ENCODE peak calls at places on chromosomes 12 and 14, in four cellular contexts. One of them, this sample, is unnamed.

GRCh38 chr12:59164991-59165718 is 244.9 kb upstream of the LRIG3 start:
- DNase-seq in lung microvascular endothelial cell: peak
- DNase-seq in HTR-8/SVneo: peak
- DNase-seq in CD8-positive, alpha-beta T cell: no peak
- DNase-seq in this sample: peak

GRCh38 chr12:55700255-55701018 is 7.3 kb downstream of the ITGA7 start:
- DNase-seq in lung microvascular endothelial cell: no peak
- DNase-seq in HTR-8/SVneo: no peak
- DNase-seq in CD8-positive, alpha-beta T cell: no peak
- DNase-seq in this sample: peak

GRCh38 chr14:35046751-35047536 is 872 bp downstream of the FAM177A1 start:
- DNase-seq in lung microvascular endothelial cell: peak
- DNase-seq in HTR-8/SVneo: no peak
- DNase-seq in CD8-positive, alpha-beta T cell: no peak
- DNase-seq in this sample: peak

GRCh38 chr12:88553941-88554658 is 26.2 kb downstream of the KITLG start:
- DNase-seq in lung microvascular endothelial cell: peak
- DNase-seq in HTR-8/SVneo: no peak
- DNase-seq in CD8-positive, alpha-beta T cell: no peak
- DNase-seq in this sample: peak

GRCh38 chr12:8907513-8907912 is 6.8 kb upstream of the PHC1 start:
- DNase-seq in lung microvascular endothelial cell: no peak
- DNase-seq in HTR-8/SVneo: no peak
- DNase-seq in CD8-positive, alpha-beta T cell: no peak
- DNase-seq in this sample: no peak

GRCh38 chr14:66240112-66240511 is 246.1 kb upstream of the CCDC196 start:
- DNase-seq in lung microvascular endothelial cell: no peak
- DNase-seq in HTR-8/SVneo: no peak
- DNase-seq in CD8-positive, alpha-beta T cell: no peak
- DNase-seq in this sample: no peak

GRCh38 chr12:75781532-75782046 is 250.0 kb downstream of the PHLDA1 start:
- DNase-seq in lung microvascular endothelial cell: peak
- DNase-seq in HTR-8/SVneo: peak
- DNase-seq in CD8-positive, alpha-beta T cell: no peak
- DNase-seq in this sample: no peak

GRCh38 chr12:114933428-114934160 is 249.6 kb upstream of the TBX3 start:
- DNase-seq in lung microvascular endothelial cell: peak
- DNase-seq in HTR-8/SVneo: peak
- DNase-seq in CD8-positive, alpha-beta T cell: no peak
- DNase-seq in this sample: peak

GRCh38 chr14:66476964-66477363 is 9.2 kb upstream of the CCDC196 start:
- DNase-seq in lung microvascular endothelial cell: peak
- DNase-seq in HTR-8/SVneo: peak
- DNase-seq in CD8-positive, alpha-beta T cell: no peak
- DNase-seq in this sample: no peak

GRCh38 chr12:51687142-51687935 is 96.3 kb downstream of the SCN8A start:
- DNase-seq in lung microvascular endothelial cell: no peak
- DNase-seq in HTR-8/SVneo: no peak
- DNase-seq in CD8-positive, alpha-beta T cell: no peak
- DNase-seq in this sample: no peak

This sample was measured in H4.